ENCODE peak calls at places on chromosomes 5 and 9, in eight cellular contexts. B is transverse colon, H is pancreas, F is epithelial cell of esophagus, J is AG10803, L is H1, C is fibroblast of pulmonary artery, X is SK-N-SH. P is an unnamed sample.

GRCh38 chr9:2771661-2772060 is 54.4 kb downstream of the KCNV2 start:
- DNase-seq in B (no peak), H (no peak), F (peak; percentile 15), J (peak; percentile 44), L (no peak), C (no peak), X (peak; percentile 6), P (no peak)

GRCh38 chr5:169702726-169703481 is 65.8 kb downstream of the DOCK2 start:
- DNase-seq in B (no peak), H (no peak), F (no peak), J (no peak), L (no peak), C (no peak), X (no peak), P (peak; percentile 32)

GRCh38 chr5:179120421-179120861 is 60.3 kb downstream of the ZNF354C start:
- DNase-seq in B (no peak), H (no peak), F (no peak), J (no peak), L (no peak), C (no peak), X (no peak), P (no peak)

GRCh38 chr5:181190711-181191525 is 14.1 kb downstream of the TRIM7 start:
- DNase-seq in B (peak; percentile 57), H (no peak), F (peak; percentile 52), J (peak; percentile 47), L (no peak), C (peak; percentile 46), X (peak; percentile 65), P (no peak)

GRCh38 chr9:28648723-28649122 is 1075.4 kb upstream of the C9orf72 start:
- DNase-seq in B (no peak), H (no peak), F (peak; percentile 24), J (no peak), L (no peak), C (no peak), X (no peak), P (no peak)

GRCh38 chr9:801399-802071 is 40.0 kb upstream of the DMRT1 start:
- DNase-seq in B (no peak), H (no peak), F (peak; percentile 75), J (peak; percentile 10), L (no peak), C (peak; percentile 66), X (no peak), P (peak; percentile 81)

GRCh38 chr5:14739538-14739937 is 75.0 kb downstream of the OTULIN start:
- DNase-seq in B (no peak), H (no peak), F (peak; percentile 70), J (peak; percentile 41), L (no peak), C (peak; percentile 60), X (no peak), P (peak; percentile 57)

GRCh38 chr5:94072116-94072515 is 330.7 kb upstream of the POU5F2 start:
- DNase-seq in B (no peak), H (no peak), F (no peak), J (peak; percentile 61), L (no peak), C (peak; percentile 30), X (no peak), P (no peak)

GRCh38 chr9:69046723-69047122 is 11.2 kb downstream of the FXN start:
- DNase-seq in B (no peak), H (no peak), F (no peak), J (no peak), L (no peak), C (no peak), X (no peak), P (no peak)

GRCh38 chr5:134526483-134527155 is 1.1 kb downstream of the JADE2 start:
- DNase-seq in B (peak; percentile 87), H (peak; percentile 92), F (peak; percentile 32), J (no peak), L (no peak), C (no peak), X (peak; percentile 86), P (no peak)
- TF ChIP-seq CTCF in B (peak; percentile 58), H (no peak), F (peak; percentile 30), J (peak; percentile 14), L (no peak), C (peak; percentile 3), X (peak; percentile 42), P (peak; percentile 38)

GRCh38 chr5:122965111-122965510 is 71.4 kb downstream of the PPIC start:
- DNase-seq in B (no peak), H (no peak), F (no peak), J (no peak), L (no peak), C (no peak), X (no peak), P (no peak)

GRCh38 chr5:122954719-122955118 is 81.8 kb downstream of the PPIC start:
- DNase-seq in B (no peak), H (no peak), F (no peak), J (no peak), L (no peak), C (no peak), X (no peak), P (no peak)

GRCh38 chr5:122963305-122963704 is 73.2 kb downstream of the PPIC start:
- DNase-seq in B (no peak), H (no peak), F (no peak), J (no peak), L (no peak), C (no peak), X (no peak), P (no peak)

GRCh38 chr5:122957457-122957856 is 79.1 kb downstream of the PPIC start:
- DNase-seq in B (no peak), H (no peak), F (no peak), J (no peak), L (no peak), C (no peak), X (no peak), P (no peak)

GRCh38 chr5:122959740-122960450 is 76.6 kb downstream of the PPIC start:
- DNase-seq in B (no peak), H (no peak), F (no peak), J (no peak), L (no peak), C (no peak), X (no peak), P (no peak)
- H3K4me3 ChIP-seq in B (no peak overlapping the region), H (no peak overlapping the region), F (no peak overlapping the region), J (no peak overlapping the region), L (no peak overlapping the region), C (no peak overlapping the region), X (no peak overlapping the region), P (no peak overlapping the region)

DNA sequence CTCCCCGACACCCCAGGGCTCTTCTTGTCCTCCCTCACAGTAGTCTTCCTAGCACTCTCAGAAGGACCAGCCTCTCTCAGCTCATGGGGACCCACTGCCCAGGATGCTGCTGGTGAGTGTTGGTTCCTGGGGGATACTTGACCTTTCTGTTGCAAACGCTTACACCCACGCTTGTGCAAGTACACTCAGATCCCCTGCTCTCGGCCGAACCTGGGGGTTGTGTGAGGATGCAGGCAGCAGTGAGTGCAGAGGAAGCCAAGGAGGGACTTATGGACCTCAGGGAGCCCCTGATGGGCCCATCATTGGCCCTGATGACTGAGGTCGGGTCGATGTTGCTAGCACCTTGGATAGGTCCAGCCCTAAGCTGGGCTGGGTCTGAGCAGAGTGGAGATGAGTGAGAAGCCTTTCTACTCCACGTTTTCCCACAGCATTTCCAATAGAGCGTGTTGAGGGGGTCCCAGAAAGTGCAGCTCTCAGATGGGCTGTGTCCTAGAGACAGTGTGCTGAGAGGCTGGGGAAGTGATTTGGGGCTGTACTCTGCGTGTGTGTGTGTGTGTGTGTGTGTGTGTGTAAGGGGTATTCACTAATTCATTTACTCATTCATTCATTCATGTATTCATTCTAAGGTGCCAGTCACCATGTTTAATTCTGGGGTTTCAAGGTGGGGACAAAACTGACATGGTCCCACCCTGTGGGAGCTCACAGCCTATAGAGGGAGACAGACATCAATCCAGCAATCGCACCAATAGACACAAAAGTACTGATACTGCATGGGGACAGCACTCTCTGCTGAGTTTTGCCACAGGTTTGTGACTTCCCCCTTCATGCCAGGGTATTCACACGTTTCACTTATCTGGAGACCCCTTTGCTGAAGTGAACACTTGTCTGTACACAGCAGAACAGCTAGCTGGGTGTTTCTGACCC is 25.2 kb upstream of the PITX1 start:
- DNase-seq in B (no peak), H (peak; percentile 30), F (no peak), J (no peak), L (no peak), C (no peak), X (no peak), P (no peak)
- TF ChIP-seq CTCF in B (no peak), H (no peak), F (no peak), J (no peak), L (no peak), C (no peak), X (no peak), P (no peak)

DNA sequence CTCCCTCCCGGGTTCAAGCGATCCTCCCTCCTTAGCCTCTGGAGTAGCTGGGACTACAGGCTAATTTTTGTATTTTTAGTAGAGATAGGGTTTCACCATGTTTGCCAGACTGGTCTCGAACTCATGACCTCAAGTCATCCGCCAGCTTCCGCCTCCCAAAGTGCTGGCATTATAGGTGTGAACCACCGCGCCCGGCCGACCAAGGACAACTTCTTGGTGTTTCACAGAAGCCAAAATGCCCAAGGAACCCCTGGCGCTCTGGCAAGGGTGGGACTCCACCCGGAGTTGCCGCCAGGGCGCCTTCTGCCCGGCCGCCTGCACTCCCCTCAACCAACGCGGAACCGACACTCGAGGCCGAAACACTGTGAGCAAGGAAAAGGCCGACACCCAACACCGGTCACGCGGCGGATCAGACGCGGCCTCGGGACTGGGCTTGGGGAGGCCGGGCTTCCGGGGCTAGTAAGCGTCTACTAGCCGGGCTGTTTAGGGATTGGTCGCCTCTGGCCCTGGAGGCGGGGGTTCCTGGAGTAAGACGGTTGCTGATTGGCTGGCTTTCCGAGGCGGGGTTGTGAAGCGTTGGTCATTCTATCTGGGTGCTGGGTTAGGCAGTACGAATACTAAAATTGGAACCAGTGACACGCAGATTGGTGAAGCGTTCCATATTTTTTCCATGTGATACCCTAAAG is 7.7 kb upstream of the CFAP157 start:
- DNase-seq in B (peak; percentile 95), H (peak; percentile 97), F (peak; percentile 98), J (peak; percentile 97), L (peak; percentile 94), C (peak; percentile 98), X (peak; percentile 98), P (peak; percentile 97)
- H3K4me3 ChIP-seq in B (peak overlapping the region; percentile 20), H (no peak overlapping the region), F (peak overlapping the region; percentile 39), J (peak overlapping the region; percentile 50), L (peak overlapping the region; percentile 26), C (peak overlapping the region; percentile 9), X (no peak overlapping the region), P (peak overlapping the region; percentile 29)

DNA sequence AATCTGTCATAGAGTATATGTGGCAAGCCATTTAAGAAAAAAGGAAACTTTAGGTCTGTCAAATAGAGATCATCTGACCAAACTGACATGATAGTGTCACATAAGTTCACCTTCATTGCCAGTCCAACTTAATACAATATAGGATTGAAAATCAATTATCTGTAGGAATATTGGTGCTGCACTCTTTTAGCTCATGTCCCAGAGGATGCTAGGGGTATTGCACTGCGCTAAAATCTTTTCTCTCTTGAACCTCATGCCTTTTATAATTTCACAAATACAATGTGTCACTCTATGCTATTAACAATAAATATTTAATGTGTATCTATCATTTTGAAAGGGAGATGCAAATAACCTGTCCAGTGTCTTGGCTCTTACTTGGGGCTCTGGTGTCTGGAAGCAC is 72.4 kb upstream of the FAM120A start:
- DNase-seq in B (no peak), H (no peak), F (no peak), J (no peak), L (no peak), C (no peak), X (no peak), P (no peak)
- TF ChIP-seq CTCF in B (peak; percentile 31), H (no peak), F (no peak), J (peak; percentile 22), L (no peak), C (peak; percentile 21), X (peak; percentile 28), P (peak; percentile 15)

GRCh38 chr9:17004500-17004899 is 130.3 kb upstream of the CNTLN start:
- DNase-seq in B (no peak), H (no peak), F (no peak), J (peak; percentile 12), L (no peak), C (peak; percentile 15), X (no peak), P (peak; percentile 27)
- H3K4me3 ChIP-seq in B (no peak overlapping the region), H (no peak overlapping the region), F (no peak overlapping the region), J (no peak overlapping the region), L (no peak overlapping the region), C (no peak overlapping the region), X (no peak overlapping the region), P (no peak overlapping the region)